ENCODE peak calls at places on chromosomes 7 and 10, in six cellular contexts. K is CD8-positive, alpha-beta memory T cell; B is Daoy; Z is mesothelial cell of epicardium; I is EH; J is effector memory CD8-positive, alpha-beta T cell. W is an unnamed sample.

GRCh38 chr10:112261281-112261822 is 21.8 kb upstream of the TECTB start:
- DNase-seq in J (no peak), K (no peak), I (peak; percentile 82), Z (no peak), B (no peak), W (no peak)

GRCh38 chr7:110835209-110835608 is 255.7 kb upstream of the LRRN3 start:
- DNase-seq in I (peak; percentile 7), K (peak; percentile 36), B (no peak), Z (no peak), J (no peak), W (no peak)

GRCh38 chr10:100100651-100101525 is 19.2 kb upstream of the CPN1 start:
- DNase-seq in K (no peak), I (peak; percentile 33), Z (no peak), B (peak; percentile 35), J (no peak), W (peak; percentile 49)

GRCh38 chr10:119483839-119484238 is 58.7 kb downstream of the RGS10 start:
- DNase-seq in Z (no peak), B (no peak), J (no peak), I (no peak), K (no peak), W (no peak)

GRCh38 chr7:33449847-33450246 is 320.5 kb downstream of the BBS9 start:
- DNase-seq in J (no peak), I (no peak), B (no peak), K (no peak), Z (no peak), W (no peak)

GRCh38 chr10:43482319-43483078 is 45.6 kb downstream of the ZNF487 start:
- DNase-seq in J (no peak), Z (no peak), I (no peak), B (no peak), K (no peak), W (no peak)

GRCh38 chr7:151187409-151188251 is 580 bp upstream of the ASB10 start:
- DNase-seq in B (no peak), K (no peak), Z (no peak), J (no peak), I (no peak), W (no peak)

GRCh38 chr10:132337019-132337418 is 5.0 kb downstream of the LRRC27 start:
- DNase-seq in J (no peak), Z (no peak), B (peak; percentile 30), I (peak; percentile 19), K (peak; percentile 17), W (no peak)

GRCh38 chr10:13311177-13311575 is 11.3 kb upstream of the PHYH start:
- DNase-seq in I (peak; percentile 15), B (no peak), K (no peak), Z (no peak), J (no peak), W (no peak)

GRCh38 chr10:103872137-103872933 is 17.0 kb upstream of the SH3PXD2A start:
- DNase-seq in K (no peak), B (no peak), Z (no peak), J (no peak), I (peak; percentile 55), W (no peak)

GRCh38 chr10:120278069-120278468 is 179.0 kb upstream of the PLPP4 start:
- DNase-seq in J (no peak), I (no peak), Z (no peak), K (no peak), B (no peak), W (no peak)

GRCh38 chr7:50650057-50650664 is 85.0 kb upstream of the DDC start:
- DNase-seq in B (no peak), I (no peak), J (no peak), Z (no peak), K (no peak), W (no peak)

GRCh38 chr7:43053968-43054367 is 58.5 kb upstream of the HECW1 start:
- DNase-seq in J (no peak), B (no peak), K (no peak), Z (no peak), I (no peak), W (no peak)

GRCh38 chr10:970311-971149 is 17.7 kb upstream of the GTPBP4 start:
- DNase-seq in I (peak; percentile 63), Z (no peak), J (no peak), B (no peak), K (no peak), W (no peak)

GRCh38 chr10:12412671-12413368 is 63.5 kb downstream of the CAMK1D start:
- DNase-seq in B (no peak), J (peak; percentile 9), I (no peak), Z (no peak), K (peak; percentile 21), W (no peak)

GRCh38 chr7:34061175-34061574 is 155.8 kb downstream of the BMPER start:
- DNase-seq in J (no peak), Z (no peak), K (no peak), B (peak; percentile 49), I (peak; percentile 87), W (no peak)

GRCh38 chr7:142838461-142839213 is 16.2 kb upstream of the EPHB6 start:
- DNase-seq in I (no peak), Z (no peak), B (peak; percentile 48), J (no peak), K (no peak), W (no peak)

GRCh38 chr10:130362308-130362761 is 226.1 kb downstream of the GLRX3 start:
- DNase-seq in B (no peak), J (no peak), Z (no peak), I (no peak), K (no peak), W (no peak)

GRCh38 chr7:36420307-36420706 is 30.6 kb downstream of the ANLN start:
- DNase-seq in B (no peak), K (no peak), I (no peak), J (no peak), Z (no peak), W (no peak)

GRCh38 chr10:78042752-78043104 is 9.1 kb downstream of the RPS24 start:
- DNase-seq in Z (no peak), B (no peak), I (no peak), K (no peak), J (no peak), W (no peak)

GRCh38 chr10:60883187-60883586 is 60.8 kb downstream of the RHOBTB1 start:
- DNase-seq in K (no peak), J (no peak), I (peak; percentile 38), B (no peak), Z (no peak), W (peak; percentile 21)

GRCh38 chr10:13346280-13346819 is 1.7 kb downstream of the SEPHS1 start:
- DNase-seq in Z (no peak), I (peak; percentile 80), B (peak; percentile 28), J (no peak), K (no peak), W (no peak)

GRCh38 chr10:48231699-48232315 is 42.7 kb downstream of the FRMPD2 start:
- DNase-seq in I (no peak), Z (no peak), K (no peak), B (peak; percentile 15), J (no peak), W (peak; percentile 27)

GRCh38 chr7:150931199-150931869 is 46.8 kb downstream of the KCNH2 start:
- DNase-seq in B (no peak), K (peak; percentile 30), I (no peak), J (peak; percentile 28), Z (no peak), W (no peak)

GRCh38 chr10:70164179-70164578 is 6.1 kb downstream of the SAR1A start:
- DNase-seq in B (no peak), K (no peak), I (no peak), J (no peak), Z (no peak), W (no peak)